ENCODE peak calls at places on chromosomes 12 and 14, in four cellular contexts. One of them, this sample, is unnamed.

GRCh38 chr14:80037349-80037748 is 174.0 kb downstream of the DIO2 start:
- DNase-seq in AG08395: no peak
- DNase-seq in globus pallidus: no peak
- DNase-seq in stimulated activated CD8-positive, alpha-beta memory T cell treated with anti-CD3 and anti-CD28 coated beads, Interleukin-7, amount 100 ng/mL, for 1 hour: no peak
- DNase-seq in this sample: no peak

GRCh38 chr12:56434828-56435227 is 14.4 kb downstream of the TIMELESS start:
- DNase-seq in AG08395: no peak
- DNase-seq in globus pallidus: no peak
- DNase-seq in stimulated activated CD8-positive, alpha-beta memory T cell treated with anti-CD3 and anti-CD28 coated beads, Interleukin-7, amount 100 ng/mL, for 1 hour: no peak
- DNase-seq in this sample: no peak

GRCh38 chr12:14239935-14240872 is 125.3 kb upstream of the ATF7IP start:
- DNase-seq in AG08395: no peak
- DNase-seq in globus pallidus: no peak
- DNase-seq in stimulated activated CD8-positive, alpha-beta memory T cell treated with anti-CD3 and anti-CD28 coated beads, Interleukin-7, amount 100 ng/mL, for 1 hour: no peak
- DNase-seq in this sample: no peak

GRCh38 chr12:91885851-91886250 is 259.8 kb downstream of the BTG1 start:
- DNase-seq in AG08395: no peak
- DNase-seq in globus pallidus: no peak
- DNase-seq in stimulated activated CD8-positive, alpha-beta memory T cell treated with anti-CD3 and anti-CD28 coated beads, Interleukin-7, amount 100 ng/mL, for 1 hour: no peak
- DNase-seq in this sample: no peak

GRCh38 chr14:69632752-69633151 is 21.4 kb downstream of the SUSD6 start:
- DNase-seq in AG08395: no peak
- DNase-seq in globus pallidus: no peak
- DNase-seq in stimulated activated CD8-positive, alpha-beta memory T cell treated with anti-CD3 and anti-CD28 coated beads, Interleukin-7, amount 100 ng/mL, for 1 hour: no peak
- DNase-seq in this sample: no peak

GRCh38 chr14:104864267-104865068 is 600 bp upstream of the CEP170B start:
- DNase-seq in AG08395: no peak
- DNase-seq in globus pallidus: no peak
- DNase-seq in stimulated activated CD8-positive, alpha-beta memory T cell treated with anti-CD3 and anti-CD28 coated beads, Interleukin-7, amount 100 ng/mL, for 1 hour: no peak
- DNase-seq in this sample: peak

GRCh38 chr12:54879132-54879531 is 24.8 kb downstream of the MUCL1 start:
- DNase-seq in AG08395: no peak
- DNase-seq in globus pallidus: no peak
- DNase-seq in stimulated activated CD8-positive, alpha-beta memory T cell treated with anti-CD3 and anti-CD28 coated beads, Interleukin-7, amount 100 ng/mL, for 1 hour: no peak
- DNase-seq in this sample: no peak

GRCh38 chr12:30695327-30696102 is at the start of gene IPO8:
- DNase-seq in AG08395: peak
- DNase-seq in globus pallidus: peak
- DNase-seq in stimulated activated CD8-positive, alpha-beta memory T cell treated with anti-CD3 and anti-CD28 coated beads, Interleukin-7, amount 100 ng/mL, for 1 hour: peak
- DNase-seq in this sample: peak

GRCh38 chr12:106903241-106903950 is 52.3 kb upstream of the TMEM263 start:
- DNase-seq in AG08395: peak
- DNase-seq in globus pallidus: no peak
- DNase-seq in stimulated activated CD8-positive, alpha-beta memory T cell treated with anti-CD3 and anti-CD28 coated beads, Interleukin-7, amount 100 ng/mL, for 1 hour: peak
- DNase-seq in this sample: peak

GRCh38 chr14:43200519-43200918 is 1306.6 kb downstream of the FSCB start:
- DNase-seq in AG08395: no peak
- DNase-seq in globus pallidus: no peak
- DNase-seq in stimulated activated CD8-positive, alpha-beta memory T cell treated with anti-CD3 and anti-CD28 coated beads, Interleukin-7, amount 100 ng/mL, for 1 hour: no peak
- DNase-seq in this sample: no peak

This sample was measured in MG63.